ENCODE peak calls at places on chromosome 1, in six cellular contexts. One of them, this sample, is unnamed.

GRCh38 chr1:22831729-22832413 is 121.2 kb downstream of the EPHB2 start:
- DNase-seq in neural progenitor cell: no peak
- DNase-seq in hepatocyte: peak
- DNase-seq in OCI-LY7: no peak
- DNase-seq in GM23248: peak
- DNase-seq in GM23338: no peak
- DNase-seq in this sample: peak

GRCh38 chr1:8364528-8365442 is 46.9 kb downstream of the SLC45A1 start:
- DNase-seq in OCI-LY7: no peak
- DNase-seq in GM23248: no peak
- DNase-seq in hepatocyte: no peak
- DNase-seq in GM23338: no peak
- DNase-seq in neural progenitor cell: no peak
- DNase-seq in this sample: no peak

GRCh38 chr1:155184351-155184811 is 10.7 kb downstream of the TRIM46 start:
- DNase-seq in GM23338: no peak
- DNase-seq in GM23248: no peak
- DNase-seq in hepatocyte: no peak
- DNase-seq in neural progenitor cell: no peak
- DNase-seq in OCI-LY7: no peak
- DNase-seq in this sample: no peak

GRCh38 chr1:25568834-25569598 is 25.6 kb downstream of the LDLRAP1 start:
- DNase-seq in neural progenitor cell: no peak
- DNase-seq in OCI-LY7: no peak
- DNase-seq in GM23248: peak
- DNase-seq in GM23338: no peak
- DNase-seq in hepatocyte: peak
- DNase-seq in this sample: peak

GRCh38 chr1:237398751-237399150 is 356.8 kb downstream of the RYR2 start:
- DNase-seq in GM23248: no peak
- DNase-seq in OCI-LY7: no peak
- DNase-seq in neural progenitor cell: no peak
- DNase-seq in hepatocyte: no peak
- DNase-seq in GM23338: no peak
- DNase-seq in this sample: no peak

GRCh38 chr1:212752256-212752933 is 39.2 kb downstream of the NSL1 start:
- DNase-seq in neural progenitor cell: no peak
- DNase-seq in OCI-LY7: peak
- DNase-seq in GM23338: no peak
- DNase-seq in GM23248: peak
- DNase-seq in hepatocyte: no peak
- DNase-seq in this sample: no peak

GRCh38 chr1:26862781-26863676 is at the start of gene SFN:
- DNase-seq in hepatocyte: peak
- DNase-seq in GM23338: peak
- DNase-seq in neural progenitor cell: peak
- DNase-seq in GM23248: no peak
- DNase-seq in OCI-LY7: peak
- DNase-seq in this sample: peak

GRCh38 chr1:154453577-154454352 is 48.3 kb upstream of the TDRD10 start:
- DNase-seq in GM23338: no peak
- DNase-seq in GM23248: peak
- DNase-seq in neural progenitor cell: no peak
- DNase-seq in hepatocyte: no peak
- DNase-seq in OCI-LY7: no peak
- DNase-seq in this sample: peak

GRCh38 chr1:168499094-168500049 is 44.4 kb downstream of the XCL2 start:
- DNase-seq in GM23338: no peak
- DNase-seq in OCI-LY7: no peak
- DNase-seq in hepatocyte: no peak
- DNase-seq in neural progenitor cell: no peak
- DNase-seq in GM23248: no peak
- DNase-seq in this sample: peak
- TF ChIP-seq EZH2phosphoT487 in GM23338: no peak
- TF ChIP-seq EZH2phosphoT487 in OCI-LY7: no peak
- TF ChIP-seq EZH2phosphoT487 in hepatocyte: no peak
- TF ChIP-seq EZH2phosphoT487 in neural progenitor cell: no peak
- TF ChIP-seq EZH2phosphoT487 in GM23248: no peak
- TF ChIP-seq EZH2phosphoT487 in this sample: no peak

GRCh38 chr1:87202922-87203655 is 125.6 kb upstream of the LMO4 start:
- DNase-seq in GM23338: no peak
- DNase-seq in neural progenitor cell: no peak
- DNase-seq in hepatocyte: no peak
- DNase-seq in GM23248: no peak
- DNase-seq in OCI-LY7: no peak
- DNase-seq in this sample: no peak
- H3K4me3 ChIP-seq in GM23338: no peak
- H3K4me3 ChIP-seq in neural progenitor cell: no peak
- H3K4me3 ChIP-seq in hepatocyte: no peak
- H3K4me3 ChIP-seq in GM23248: no peak
- H3K4me3 ChIP-seq in OCI-LY7: no peak
- H3K4me3 ChIP-seq in this sample: no peak

GRCh38 chr1:15417365-15417934 is 7.8 kb downstream of the EFHD2 start:
- DNase-seq in neural progenitor cell: no peak
- DNase-seq in GM23248: peak
- DNase-seq in GM23338: no peak
- DNase-seq in OCI-LY7: no peak
- DNase-seq in hepatocyte: peak
- DNase-seq in this sample: peak
- TF ChIP-seq EZH2phosphoT487 in neural progenitor cell: no peak
- TF ChIP-seq EZH2phosphoT487 in GM23248: no peak
- TF ChIP-seq EZH2phosphoT487 in GM23338: no peak
- TF ChIP-seq EZH2phosphoT487 in OCI-LY7: no peak
- TF ChIP-seq EZH2phosphoT487 in hepatocyte: no peak
- TF ChIP-seq EZH2phosphoT487 in this sample: no peak

GRCh38 chr1:160726114-160726497 is 12.9 kb upstream of the SLAMF7 start:
- DNase-seq in hepatocyte: peak
- DNase-seq in GM23338: no peak
- DNase-seq in OCI-LY7: no peak
- DNase-seq in GM23248: peak
- DNase-seq in neural progenitor cell: no peak
- DNase-seq in this sample: peak
- H3K4me3 ChIP-seq in hepatocyte: no peak
- H3K4me3 ChIP-seq in GM23338: no peak
- H3K4me3 ChIP-seq in OCI-LY7: no peak
- H3K4me3 ChIP-seq in GM23248: no peak
- H3K4me3 ChIP-seq in neural progenitor cell: no peak
- H3K4me3 ChIP-seq in this sample: no peak

DNA sequence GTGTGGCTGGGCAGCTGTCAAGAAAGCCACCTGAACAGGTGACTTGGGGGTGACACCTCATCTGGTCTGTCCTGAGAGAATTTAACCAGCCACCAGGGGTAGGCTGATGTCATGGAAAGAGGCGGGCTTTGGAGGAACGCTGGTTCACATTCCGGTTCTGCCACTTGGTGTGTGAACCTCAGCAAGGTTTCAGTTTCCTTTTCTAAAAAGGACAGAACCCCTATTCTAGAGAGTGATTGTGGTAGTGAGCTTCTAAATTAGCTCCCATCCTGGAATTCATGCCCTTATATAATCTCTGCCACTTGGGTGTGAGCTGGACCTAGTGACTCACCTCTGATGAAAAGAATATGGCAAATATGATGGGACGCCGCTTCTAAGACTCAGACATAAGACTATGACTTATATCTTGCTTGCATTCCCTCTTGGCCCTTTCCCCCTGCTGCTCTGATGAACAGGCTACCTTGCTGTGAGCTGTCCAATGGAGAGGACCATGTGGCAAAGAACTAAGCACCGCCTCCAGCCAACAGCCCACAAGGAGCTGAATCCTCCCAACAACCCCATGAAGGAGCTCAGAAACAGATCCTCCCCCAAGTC is 332.1 kb downstream of the RRAGC start:
- DNase-seq in GM23248: peak
- DNase-seq in neural progenitor cell: no peak
- DNase-seq in hepatocyte: peak
- DNase-seq in OCI-LY7: peak
- DNase-seq in GM23338: peak
- DNase-seq in this sample: peak
- TF ChIP-seq EZH2phosphoT487 in GM23248: no peak
- TF ChIP-seq EZH2phosphoT487 in neural progenitor cell: no peak
- TF ChIP-seq EZH2phosphoT487 in hepatocyte: no peak
- TF ChIP-seq EZH2phosphoT487 in OCI-LY7: no peak
- TF ChIP-seq EZH2phosphoT487 in GM23338: no peak
- TF ChIP-seq EZH2phosphoT487 in this sample: no peak

DNA sequence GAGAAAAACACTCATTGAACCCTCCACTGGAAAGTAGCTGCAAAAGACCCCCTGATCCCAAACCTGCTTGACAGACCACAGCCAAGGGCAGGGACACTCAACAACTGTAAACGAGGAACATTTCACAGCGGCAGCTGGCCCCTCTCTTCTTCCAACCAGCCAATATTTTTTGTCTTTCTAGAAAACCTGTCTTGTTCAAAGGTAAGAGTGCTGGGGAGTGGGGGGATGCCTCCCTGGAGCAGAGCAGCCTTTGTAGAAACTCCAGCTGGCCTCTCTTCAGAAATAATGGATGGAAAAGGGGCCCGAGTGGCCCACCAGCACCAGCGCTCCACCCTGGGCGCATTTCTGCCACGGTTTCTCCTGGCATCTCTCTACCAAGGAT is 384.0 kb downstream of the RRAGC start:
- DNase-seq in OCI-LY7: no peak
- DNase-seq in hepatocyte: no peak
- DNase-seq in neural progenitor cell: no peak
- DNase-seq in GM23248: no peak
- DNase-seq in GM23338: peak
- DNase-seq in this sample: no peak
- H3K4me3 ChIP-seq in OCI-LY7: peak
- H3K4me3 ChIP-seq in hepatocyte: no peak
- H3K4me3 ChIP-seq in neural progenitor cell: peak
- H3K4me3 ChIP-seq in GM23248: no peak
- H3K4me3 ChIP-seq in GM23338: peak
- H3K4me3 ChIP-seq in this sample: no peak

GRCh38 chr1:234977891-234978396 is 150.7 kb downstream of the TOMM20 start:
- DNase-seq in GM23248: no peak
- DNase-seq in hepatocyte: no peak
- DNase-seq in OCI-LY7: no peak
- DNase-seq in GM23338: no peak
- DNase-seq in neural progenitor cell: no peak
- DNase-seq in this sample: no peak
- TF ChIP-seq EZH2phosphoT487 in GM23248: no peak
- TF ChIP-seq EZH2phosphoT487 in hepatocyte: no peak
- TF ChIP-seq EZH2phosphoT487 in OCI-LY7: no peak
- TF ChIP-seq EZH2phosphoT487 in GM23338: no peak
- TF ChIP-seq EZH2phosphoT487 in neural progenitor cell: no peak
- TF ChIP-seq EZH2phosphoT487 in this sample: no peak

GRCh38 chr1:72365693-72366092 is 83.4 kb upstream of the NEGR1 start:
- DNase-seq in OCI-LY7: no peak
- DNase-seq in GM23338: no peak
- DNase-seq in GM23248: no peak
- DNase-seq in neural progenitor cell: no peak
- DNase-seq in hepatocyte: no peak
- DNase-seq in this sample: no peak
- H3K4me3 ChIP-seq in OCI-LY7: no peak
- H3K4me3 ChIP-seq in GM23338: no peak
- H3K4me3 ChIP-seq in GM23248: no peak
- H3K4me3 ChIP-seq in neural progenitor cell: no peak
- H3K4me3 ChIP-seq in hepatocyte: no peak
- H3K4me3 ChIP-seq in this sample: no peak

DNA sequence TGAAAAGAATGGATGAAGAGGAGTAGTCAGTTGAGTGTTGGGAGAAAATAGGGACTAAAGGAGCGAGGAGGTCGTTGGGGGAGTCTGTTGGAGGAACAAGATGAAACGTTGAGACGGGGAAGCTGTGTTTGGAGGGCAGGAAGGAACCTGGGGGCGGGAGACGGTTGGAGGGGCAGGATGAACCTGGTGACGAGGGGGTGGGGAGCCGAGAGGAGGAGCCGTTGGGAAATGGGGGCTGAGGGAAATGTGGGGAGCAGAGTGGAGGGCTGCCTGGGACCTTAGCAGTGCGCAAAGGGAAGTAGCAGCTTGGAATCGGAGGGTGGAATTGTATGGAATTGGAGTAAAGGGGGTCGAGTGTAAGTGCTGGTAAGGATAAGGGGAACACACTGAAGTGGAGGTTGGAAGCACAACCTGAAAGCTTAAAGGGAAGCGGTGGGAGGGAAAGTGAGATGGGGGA is 630 bp downstream of the MTF2 start:
- DNase-seq in OCI-LY7: peak
- DNase-seq in neural progenitor cell: peak
- DNase-seq in hepatocyte: peak
- DNase-seq in GM23338: peak
- DNase-seq in GM23248: peak
- DNase-seq in this sample: peak
- TF ChIP-seq EZH2phosphoT487 in OCI-LY7: no peak
- TF ChIP-seq EZH2phosphoT487 in neural progenitor cell: no peak
- TF ChIP-seq EZH2phosphoT487 in hepatocyte: no peak
- TF ChIP-seq EZH2phosphoT487 in GM23338: no peak
- TF ChIP-seq EZH2phosphoT487 in GM23248: no peak
- TF ChIP-seq EZH2phosphoT487 in this sample: no peak

GRCh38 chr1:165376811-165377153 is 20.3 kb upstream of the LMX1A start:
- DNase-seq in OCI-LY7: no peak
- DNase-seq in GM23338: no peak
- DNase-seq in hepatocyte: no peak
- DNase-seq in GM23248: no peak
- DNase-seq in neural progenitor cell: no peak
- DNase-seq in this sample: peak

GRCh38 chr1:165376041-165376810 is 19.7 kb upstream of the LMX1A start:
- DNase-seq in GM23338: peak
- DNase-seq in GM23248: peak
- DNase-seq in hepatocyte: peak
- DNase-seq in OCI-LY7: no peak
- DNase-seq in neural progenitor cell: peak
- DNase-seq in this sample: peak

GRCh38 chr1:165371588-165372235 is 15.2 kb upstream of the LMX1A start:
- DNase-seq in OCI-LY7: no peak
- DNase-seq in neural progenitor cell: no peak
- DNase-seq in GM23248: peak
- DNase-seq in hepatocyte: no peak
- DNase-seq in GM23338: no peak
- DNase-seq in this sample: no peak

GRCh38 chr1:165375623-165376022 is 19.1 kb upstream of the LMX1A start:
- DNase-seq in neural progenitor cell: no peak
- DNase-seq in GM23338: peak
- DNase-seq in GM23248: no peak
- DNase-seq in OCI-LY7: no peak
- DNase-seq in hepatocyte: no peak
- DNase-seq in this sample: peak
- H3K4me3 ChIP-seq in neural progenitor cell: peak
- H3K4me3 ChIP-seq in GM23338: peak
- H3K4me3 ChIP-seq in GM23248: peak
- H3K4me3 ChIP-seq in OCI-LY7: no peak
- H3K4me3 ChIP-seq in hepatocyte: peak
- H3K4me3 ChIP-seq in this sample: peak

This sample was measured in PC-3.